ENCODE peak calls at places on chromosomes 7 and 10, in four cellular contexts. L, F, G and U are unnamed samples.

GRCh38 chr7:87075671-87076404 is 16.4 kb upstream of the ELAPOR2 start:
- DNase-seq in L (no peak), F (no peak), G (no peak), U (no peak)

GRCh38 chr7:150400779-150401423 is 21.8 kb downstream of the ZNF775 start:
- DNase-seq in L (no peak), F (no peak), G (no peak), U (no peak)

GRCh38 chr7:154503962-154504550 is 451.9 kb downstream of the DPP6 start:
- DNase-seq in L (no peak), F (peak), G (no peak), U (no peak)

GRCh38 chr10:120098242-120098930 is 205.9 kb downstream of the SEC23IP start:
- DNase-seq in L (no peak), F (no peak), G (no peak), U (no peak)

GRCh38 chr10:93410697-93411348 is 71.3 kb downstream of the MYOF start:
- DNase-seq in L (no peak), F (no peak), G (no peak), U (no peak)

GRCh38 chr7:74332373-74333176 is 43.4 kb downstream of the CLIP2 start:
- DNase-seq in L (no peak), F (no peak), G (no peak), U (no peak)

GRCh38 chr7:18345641-18346234 is 149.8 kb upstream of the HDAC9 start:
- DNase-seq in L (peak), F (peak), G (peak), U (no peak)

GRCh38 chr7:75955293-75955938 is 39.0 kb downstream of the TMEM120A start:
- DNase-seq in L (no peak), F (no peak), G (no peak), U (no peak)

GRCh38 chr7:48280100-48280499 is 108.8 kb downstream of the ABCA13 start:
- DNase-seq in L (no peak), F (no peak), G (no peak), U (no peak)

GRCh38 chr7:157712666-157713235 is 375.9 kb downstream of the DNAJB6 start:
- DNase-seq in L (no peak), F (no peak), G (no peak), U (no peak)

GRCh38 chr10:71708301-71708703 is 11.3 kb downstream of the C10orf105 start:
- DNase-seq in L (peak), F (peak), G (peak), U (peak)

GRCh38 chr10:11539191-11539868 is 72.1 kb downstream of the USP6NL start:
- DNase-seq in L (no peak), F (no peak), G (no peak), U (no peak)

GRCh38 chr10:45424668-45425404 is 50.8 kb downstream of the ALOX5 start:
- DNase-seq in L (no peak), F (no peak), G (no peak), U (no peak)

GRCh38 chr7:127755529-127755928 is 103.5 kb downstream of the SND1 start:
- DNase-seq in L (no peak), F (no peak), G (no peak), U (no peak)

GRCh38 chr10:90642650-90643049 is 215.2 kb downstream of the HTR7 start:
- DNase-seq in L (no peak), F (no peak), G (no peak), U (no peak)

GRCh38 chr10:132985546-132985900 is 43.2 kb upstream of the CFAP46 start:
- DNase-seq in L (no peak), F (no peak), G (no peak), U (no peak)

GRCh38 chr7:105941596-105941995 is 21.5 kb upstream of the CDHR3 start:
- DNase-seq in L (no peak), F (no peak), G (no peak), U (no peak)

GRCh38 chr10:115094605-115095004 is 1.4 kb downstream of the ATRNL1 start:
- DNase-seq in L (no peak), F (no peak), G (no peak), U (no peak)

GRCh38 chr10:93762979-93763391 is 5.2 kb downstream of the LGI1 start:
- DNase-seq in L (no peak), F (no peak), G (no peak), U (no peak)

GRCh38 chr10:97736902-97737769 is at the start of gene ZFYVE27:
- DNase-seq in L (peak), F (peak), G (peak), U (peak)

GRCh38 chr7:134705716-134706115 is 59.1 kb downstream of the BPGM start:
- DNase-seq in L (no peak), F (no peak), G (no peak), U (no peak)

GRCh38 chr10:104631946-104632345 is 9.1 kb upstream of the SORCS3 start:
- DNase-seq in L (no peak), F (no peak), G (no peak), U (no peak)

GRCh38 chr7:3117488-3118228 is 74.0 kb upstream of the CARD11 start:
- DNase-seq in L (no peak), F (peak), G (no peak), U (no peak)

GRCh38 chr10:112797908-112798307 is 152.1 kb upstream of the TCF7L2 start:
- DNase-seq in L (no peak), F (no peak), G (no peak), U (no peak)

GRCh38 chr7:106823631-106824030 is 41.5 kb upstream of the PIK3CG start:
- DNase-seq in L (no peak), F (no peak), G (no peak), U (no peak)

GRCh38 chr7:97418312-97418711 is 300.8 kb downstream of the SDHAF3 start:
- DNase-seq in L (no peak), F (no peak), G (no peak), U (no peak)

GRCh38 chr10:132368881-132369635 is 27.9 kb upstream of the PWWP2B start:
- DNase-seq in L (no peak), F (no peak), G (no peak), U (no peak)

GRCh38 chr10:78570633-78571032 is 498.1 kb upstream of the ZMIZ1 start:
- DNase-seq in L (peak), F (peak), G (no peak), U (no peak)

GRCh38 chr7:129950191-129950940 is 2.4 kb downstream of the UBE2H start:
- DNase-seq in L (no peak), F (peak), G (peak), U (no peak)

GRCh38 chr7:34096135-34096775 is 190.9 kb downstream of the BMPER start:
- DNase-seq in L (no peak), F (no peak), G (peak), U (no peak)

GRCh38 chr7:107224374-107224773 is 55.6 kb downstream of the HBP1 start:
- DNase-seq in L (no peak), F (no peak), G (no peak), U (no peak)

GRCh38 chr10:34884272-34884952 is 69.3 kb upstream of the PARD3 start:
- DNase-seq in L (no peak), F (no peak), G (no peak), U (no peak)

GRCh38 chr7:16880469-16881034 is 1.2 kb downstream of the AGR3 start:
- DNase-seq in L (no peak), F (no peak), G (peak), U (no peak)

GRCh38 chr10:22999942-23000341 is 72.1 kb downstream of the ARMC3 start:
- DNase-seq in L (no peak), F (no peak), G (no peak), U (no peak)

GRCh38 chr7:142443614-142444013 is 185.8 kb upstream of the PRSS58 start:
- DNase-seq in L (no peak), F (no peak), G (no peak), U (no peak)

GRCh38 chr10:91883549-91884542 is 25.4 kb downstream of the FGFBP3 start:
- DNase-seq in L (no peak), F (peak), G (no peak), U (no peak)

DNA sequence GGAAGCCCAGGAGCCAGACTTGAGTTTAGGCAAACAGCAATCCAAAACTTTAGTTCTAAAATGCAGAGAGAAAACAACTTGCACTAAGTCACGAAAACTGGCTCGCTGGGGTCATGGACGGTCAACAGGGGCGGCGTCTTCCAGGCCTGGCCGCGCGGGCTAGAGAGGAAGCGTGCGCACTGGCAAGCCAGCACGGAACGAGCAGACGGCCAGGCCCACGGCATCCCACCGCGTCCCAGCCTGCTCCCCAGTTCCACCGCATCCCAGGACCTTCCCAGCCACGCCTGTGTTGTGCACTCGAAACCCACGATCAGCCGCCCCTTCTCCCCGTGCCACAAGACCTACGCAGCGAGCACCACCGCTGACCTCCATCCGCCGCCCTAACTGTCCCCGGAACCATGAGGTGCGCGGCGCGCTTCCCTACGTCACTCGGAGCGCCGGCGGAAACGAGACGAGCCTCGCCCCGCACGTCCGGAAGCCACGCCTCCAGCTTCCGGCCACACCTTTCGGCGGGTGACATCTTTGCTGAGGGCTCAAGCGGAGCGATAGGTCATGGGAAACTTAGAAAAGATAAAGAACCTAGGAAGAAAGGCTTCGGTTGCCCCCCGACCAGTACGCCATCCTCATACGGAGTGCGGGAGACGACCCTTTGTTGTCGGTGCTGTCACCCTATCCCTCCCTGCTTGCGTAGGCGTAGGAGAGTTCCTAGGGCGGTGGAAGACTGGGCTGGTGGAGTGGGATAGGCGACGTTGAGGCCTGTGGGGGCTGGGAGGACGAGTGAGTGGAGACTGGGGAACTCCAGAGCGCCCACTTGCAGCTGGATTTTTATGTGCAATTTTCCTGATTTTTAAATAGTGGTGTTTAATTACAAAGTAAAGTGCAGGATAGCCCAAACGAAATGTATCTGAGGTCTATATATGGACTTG is at the start of gene TBRG4:
- DNase-seq in L (peak), F (peak), G (peak), U (peak)
- TF ChIP-seq CTCF in L (peak), F (peak), G (no peak), U (peak)

GRCh38 chr7:38424750-38425463 is 151.5 kb upstream of the TARP start:
- DNase-seq in L (no peak), F (no peak), G (no peak), U (no peak)
- TF ChIP-seq CTCF in L (peak), F (peak), G (no peak), U (no peak)

GRCh38 chr10:62426600-62426999 is 52.4 kb downstream of the ZNF365 start:
- DNase-seq in L (no peak), F (no peak), G (no peak), U (no peak)

GRCh38 chr10:62422068-62422590 is 48.0 kb downstream of the ZNF365 start:
- DNase-seq in L (no peak), F (no peak), G (no peak), U (no peak)

GRCh38 chr10:62426086-62426485 is 51.9 kb downstream of the ZNF365 start:
- DNase-seq in L (no peak), F (no peak), G (no peak), U (no peak)

GRCh38 chr10:62424026-62424425 is 49.9 kb downstream of the ZNF365 start:
- DNase-seq in L (no peak), F (no peak), G (no peak), U (no peak)
- TF ChIP-seq CTCF in L (no peak), F (no peak), G (no peak), U (peak)

DNA sequence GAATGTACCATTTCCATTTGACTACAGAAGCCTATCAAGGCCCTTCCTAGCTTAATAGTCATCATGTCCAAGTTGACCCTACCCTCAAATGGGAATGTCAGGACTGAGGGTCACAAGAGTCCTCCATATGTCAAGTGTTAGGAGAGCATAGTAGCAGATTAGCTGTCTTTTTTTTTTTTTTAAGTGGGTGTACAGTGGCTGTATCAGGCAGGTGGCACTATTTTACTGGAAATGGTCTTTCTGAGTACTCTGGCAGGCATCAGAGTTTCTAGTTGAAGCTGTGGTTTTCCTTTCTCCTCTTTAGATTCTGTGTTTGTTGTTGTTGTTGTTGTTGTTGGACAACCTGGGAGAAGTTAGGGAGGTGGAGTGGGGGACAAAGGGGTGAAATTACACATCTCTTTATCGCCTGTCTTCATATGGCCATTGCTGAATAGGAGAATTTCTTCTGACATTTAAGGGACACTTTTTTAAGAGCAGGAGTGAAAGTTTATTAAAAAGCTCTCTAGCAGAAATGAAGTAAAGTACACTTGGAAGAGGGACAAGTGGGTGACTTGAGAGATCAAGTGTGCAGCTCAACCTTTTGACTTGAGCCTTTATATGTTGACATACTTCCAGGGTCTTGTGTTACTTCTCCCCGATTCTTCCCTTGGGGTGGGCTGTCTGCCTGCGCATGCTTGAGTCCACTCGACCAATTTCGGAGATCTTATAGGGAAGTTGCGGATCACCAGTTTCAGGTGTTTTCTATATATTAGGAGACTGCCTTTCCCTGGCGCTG is 104.1 kb upstream of the FOXP2 start:
- DNase-seq in L (no peak), F (no peak), G (no peak), U (no peak)
- TF ChIP-seq CTCF in L (no peak), F (no peak), G (no peak), U (no peak)

GRCh38 chr10:60341969-60342368 is 47.7 kb downstream of the ANK3 start:
- DNase-seq in L (no peak), F (no peak), G (no peak), U (no peak)
- TF ChIP-seq CTCF in L (no peak), F (no peak), G (no peak), U (no peak)

DNA sequence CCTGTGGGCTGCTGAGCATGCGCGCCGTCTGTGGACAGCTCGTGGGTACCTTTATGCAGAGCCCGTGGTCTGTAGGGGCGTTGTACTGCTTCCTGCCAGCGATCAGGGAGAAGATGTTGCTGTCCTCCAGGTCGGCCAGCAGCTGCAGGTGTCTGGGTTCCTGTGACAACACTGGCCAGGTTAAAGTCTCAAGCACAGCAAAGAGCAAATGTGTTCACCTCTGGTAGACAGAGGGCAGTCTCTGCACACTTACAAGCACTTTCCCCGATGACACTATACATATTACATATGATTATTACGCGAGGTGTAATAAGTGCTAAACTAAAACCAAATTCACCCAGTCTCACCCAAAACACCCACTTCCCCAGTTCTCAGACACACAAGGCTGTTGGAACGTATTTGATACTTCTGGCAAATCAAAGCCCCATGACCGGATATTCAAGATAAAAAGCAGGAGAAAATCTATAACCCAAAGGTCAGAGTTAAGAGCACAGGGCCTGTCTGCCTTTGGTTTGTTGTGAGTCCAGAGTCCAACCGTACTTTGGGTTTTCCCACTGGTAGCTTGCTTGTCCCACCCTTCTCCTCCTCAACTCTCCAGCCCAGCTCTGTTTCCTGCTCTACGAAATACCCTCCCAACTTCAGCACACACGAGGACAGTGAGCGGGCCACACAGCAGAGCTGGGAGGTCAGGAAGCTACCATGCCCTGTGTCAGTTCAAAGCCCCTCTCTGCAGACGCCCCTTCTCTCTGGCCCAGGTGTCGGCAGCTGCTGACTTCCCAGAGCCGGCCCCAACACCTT is 49.7 kb upstream of the DDC start:
- DNase-seq in L (no peak), F (peak), G (peak), U (no peak)
- TF ChIP-seq CTCF in L (peak), F (peak), G (peak), U (peak)

GRCh38 chr10:123135415-123136141 is at the start of gene HMX3:
- DNase-seq in L (no peak), F (no peak), G (no peak), U (no peak)

GRCh38 chr10:123134915-123135414 is 805 bp upstream of the HMX3 start:
- DNase-seq in L (no peak), F (no peak), G (no peak), U (no peak)

GRCh38 chr10:123132576-123133477 is 2.9 kb upstream of the HMX3 start:
- DNase-seq in L (peak), F (peak), G (peak), U (no peak)

GRCh38 chr10:123134058-123134914 is 1.5 kb upstream of the HMX3 start:
- DNase-seq in L (no peak), F (no peak), G (no peak), U (no peak)

GRCh38 chr10:123133511-123133910 is 2.3 kb upstream of the HMX3 start:
- DNase-seq in L (no peak), F (no peak), G (no peak), U (no peak)
- TF ChIP-seq CTCF in L (no peak), F (no peak), G (no peak), U (no peak)

DNA sequence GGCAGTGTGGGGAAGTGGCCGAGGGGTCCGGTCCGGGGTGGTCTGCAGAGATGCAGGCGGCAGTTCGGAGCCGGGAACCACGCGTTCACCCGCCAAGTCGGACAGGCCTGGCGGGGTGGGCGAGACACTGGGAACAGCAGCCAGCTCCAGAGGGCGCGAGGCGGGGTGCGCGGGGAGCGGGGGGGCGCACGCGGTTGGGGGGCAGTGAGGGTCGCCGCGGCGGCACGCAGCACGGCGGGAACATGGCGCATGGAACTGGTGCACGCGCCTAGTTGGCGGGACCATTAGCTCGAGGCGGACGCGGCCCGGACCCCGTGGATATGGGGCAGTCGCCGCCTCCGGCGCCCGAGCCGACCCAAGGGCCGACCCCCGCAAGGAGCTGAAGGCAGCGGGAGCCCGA is 635.9 kb downstream of the ZNF37A start:
- DNase-seq in L (no peak), F (no peak), G (no peak), U (no peak)
- TF ChIP-seq CTCF in L (no peak), F (no peak), G (no peak), U (no peak)

GRCh38 chr7:70114854-70115253 is 516.6 kb downstream of the AUTS2 start:
- DNase-seq in L (no peak), F (no peak), G (no peak), U (no peak)

GRCh38 chr7:70116867-70117266 is 518.6 kb downstream of the AUTS2 start:
- DNase-seq in L (no peak), F (no peak), G (no peak), U (no peak)

GRCh38 chr7:70113078-70113477 is 514.8 kb downstream of the AUTS2 start:
- DNase-seq in L (no peak), F (no peak), G (no peak), U (no peak)

GRCh38 chr7:70116244-70116643 is 518.0 kb downstream of the AUTS2 start:
- DNase-seq in L (no peak), F (no peak), G (no peak), U (no peak)

GRCh38 chr7:70113543-70113942 is 515.3 kb downstream of the AUTS2 start:
- DNase-seq in L (no peak), F (no peak), G (no peak), U (no peak)
- TF ChIP-seq CTCF in L (no peak), F (no peak), G (no peak), U (no peak)

GRCh38 chr10:60820093-60820769 is 42.0 kb downstream of the CDK1 start:
- DNase-seq in L (no peak), F (peak), G (no peak), U (no peak)
- TF ChIP-seq CTCF in L (peak), F (peak), G (no peak), U (peak)